ENCODE peak calls at places on chromosomes 16 and 17, in four cellular contexts. U, R, W and C are unnamed samples.

GRCh38 chr17:63626551-63627228 is 4.5 kb downstream of the MAP3K3 start:
- DNase-seq in U (peak; percentile 26), W (no peak), R (no peak), C (no peak)

GRCh38 chr17:81962499-81963441 is 1.8 kb upstream of the NOTUM start:
- DNase-seq in R (no peak), U (no peak), W (no peak), C (no peak)

GRCh38 chr17:70934834-70935233 is 765.5 kb downstream of the KCNJ2 start:
- DNase-seq in R (no peak), W (no peak), U (no peak), C (no peak)

GRCh38 chr16:52547001-52547833 is at the start of gene TOX3:
- DNase-seq in U (no peak), R (peak; percentile 52), W (no peak), C (no peak)

GRCh38 chr17:2241823-2242222 is 61.8 kb downstream of the SMG6 start:
- DNase-seq in R (no peak), U (peak; percentile 92), W (no peak), C (no peak)

GRCh38 chr16:27211026-27211425 is 7.7 kb downstream of the KDM8 start:
- DNase-seq in W (no peak), U (no peak), R (no peak), C (no peak)

GRCh38 chr17:21282231-21282630 is 2.3 kb upstream of the MAP2K3 start:
- DNase-seq in R (no peak), W (peak; percentile 78), U (peak; percentile 95), C (no peak)

GRCh38 chr16:85412911-85413520 is 200.1 kb upstream of the GSE1 start:
- DNase-seq in U (no peak), W (no peak), R (peak; percentile 46), C (no peak)

GRCh38 chr17:13650096-13650675 is 48.5 kb upstream of the HS3ST3A1 start:
- DNase-seq in U (peak; percentile 69), W (no peak), R (no peak), C (no peak)

GRCh38 chr17:67663445-67663844 is 54.3 kb upstream of the NOL11 start:
- DNase-seq in W (no peak), U (no peak), R (no peak), C (no peak)

GRCh38 chr17:29909604-29910003 is 20.4 kb downstream of the SSH2 start:
- DNase-seq in R (no peak), U (no peak), W (no peak), C (no peak)

GRCh38 chr17:43085489-43085888 is 39.7 kb downstream of the BRCA1 start:
- DNase-seq in R (no peak), W (no peak), U (peak; percentile 49), C (no peak)

GRCh38 chr17:43471801-43472200 is 12.0 kb upstream of the DHX8 start:
- DNase-seq in W (no peak), R (no peak), U (no peak), C (no peak)

GRCh38 chr17:82231562-82232321 is 2.9 kb downstream of the SLC16A3 start:
- DNase-seq in U (peak; percentile 87), W (peak; percentile 85), R (peak; percentile 90), C (no peak)

GRCh38 chr16:5903797-5904196 is 806.2 kb upstream of the EEF2KMT start:
- DNase-seq in R (no peak), U (no peak), W (no peak), C (no peak)

GRCh38 chr16:54946909-54947308 is 16.2 kb downstream of the IRX5 start:
- DNase-seq in U (no peak), R (no peak), W (no peak), C (no peak)

GRCh38 chr17:40810505-40810904 is 10.7 kb upstream of the KRT28 start:
- DNase-seq in U (no peak), R (no peak), W (no peak), C (no peak)

GRCh38 chr17:41439375-41439774 is 1.4 kb downstream of the KRT38 start:
- DNase-seq in W (no peak), U (peak; percentile 26), R (no peak), C (no peak)

GRCh38 chr17:48981927-48982539 is 13.6 kb upstream of the GIP start:
- DNase-seq in U (no peak), R (no peak), W (no peak), C (no peak)

GRCh38 chr16:12559714-12560113 is 244.0 kb downstream of the CPPED1 start:
- DNase-seq in W (no peak), U (no peak), R (no peak), C (no peak)

GRCh38 chr16:12557808-12558207 is 245.9 kb downstream of the CPPED1 start:
- DNase-seq in R (peak; percentile 4), U (no peak), W (no peak), C (no peak)

GRCh38 chr16:12553191-12553590 is 250.5 kb downstream of the CPPED1 start:
- DNase-seq in R (peak; percentile 20), W (no peak), U (no peak), C (no peak)

DNA sequence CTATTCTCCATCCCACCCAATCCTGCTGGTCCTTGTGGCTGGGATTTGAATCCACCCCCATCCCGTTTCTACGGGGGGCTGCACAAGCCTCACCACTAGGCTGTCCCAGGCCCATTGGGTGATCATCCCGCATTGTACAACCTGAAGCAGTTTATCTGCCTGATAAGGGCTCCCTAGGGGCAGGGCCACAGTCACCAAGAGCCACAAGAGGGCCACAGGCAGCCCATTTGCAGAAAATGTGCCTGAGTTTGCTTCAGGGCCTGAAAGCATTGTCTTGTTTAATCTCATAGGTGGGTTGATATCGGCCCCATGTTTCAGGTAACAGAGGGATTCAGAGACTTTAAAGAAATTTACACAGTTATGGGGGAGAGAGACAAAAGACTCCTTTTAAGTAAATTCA is 245.0 kb downstream of the CPPED1 start:
- DNase-seq in R (peak; percentile 10), U (no peak), W (no peak), C (no peak)
- TF ChIP-seq CTCF in R (no peak), U (no peak), W (no peak), C (no peak)

DNA sequence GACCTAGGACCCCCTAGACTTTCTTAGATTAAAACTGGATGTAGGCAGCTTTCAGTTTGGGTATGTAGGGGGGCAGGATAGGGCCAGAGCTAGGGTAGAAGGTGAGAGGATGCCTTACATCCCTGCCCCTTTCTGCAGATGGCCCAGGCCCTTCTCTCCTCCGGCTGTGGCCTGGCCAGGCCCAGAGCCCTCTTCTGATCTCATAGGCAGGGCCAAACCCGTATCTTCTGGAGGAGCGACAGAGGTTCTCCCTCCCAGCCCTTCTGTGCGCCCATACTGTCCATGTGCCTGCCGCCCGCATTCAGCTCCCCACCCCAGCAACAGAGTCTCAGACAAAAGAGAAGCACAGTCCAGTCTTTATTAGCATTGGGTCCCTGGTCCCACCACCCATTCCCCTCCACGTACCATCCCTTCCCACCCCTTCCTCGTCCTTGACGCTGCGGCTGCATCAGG is 2.0 kb upstream of the TSPOAP1 start:
- DNase-seq in R (peak; percentile 38), U (no peak), W (no peak), C (no peak)
- H3K4me3 ChIP-seq in R (peak overlapping the region; percentile 57), U (no peak overlapping the region), W (peak overlapping the region; percentile 42), C (peak overlapping the region; percentile 97)

GRCh38 chr17:9645858-9646555 is 690 bp downstream of the USP43 start:
- DNase-seq in R (peak; percentile 61), U (peak; percentile 18), W (no peak), C (no peak)
- TF ChIP-seq CTCF in R (no peak), U (no peak), W (no peak), C (no peak)

DNA sequence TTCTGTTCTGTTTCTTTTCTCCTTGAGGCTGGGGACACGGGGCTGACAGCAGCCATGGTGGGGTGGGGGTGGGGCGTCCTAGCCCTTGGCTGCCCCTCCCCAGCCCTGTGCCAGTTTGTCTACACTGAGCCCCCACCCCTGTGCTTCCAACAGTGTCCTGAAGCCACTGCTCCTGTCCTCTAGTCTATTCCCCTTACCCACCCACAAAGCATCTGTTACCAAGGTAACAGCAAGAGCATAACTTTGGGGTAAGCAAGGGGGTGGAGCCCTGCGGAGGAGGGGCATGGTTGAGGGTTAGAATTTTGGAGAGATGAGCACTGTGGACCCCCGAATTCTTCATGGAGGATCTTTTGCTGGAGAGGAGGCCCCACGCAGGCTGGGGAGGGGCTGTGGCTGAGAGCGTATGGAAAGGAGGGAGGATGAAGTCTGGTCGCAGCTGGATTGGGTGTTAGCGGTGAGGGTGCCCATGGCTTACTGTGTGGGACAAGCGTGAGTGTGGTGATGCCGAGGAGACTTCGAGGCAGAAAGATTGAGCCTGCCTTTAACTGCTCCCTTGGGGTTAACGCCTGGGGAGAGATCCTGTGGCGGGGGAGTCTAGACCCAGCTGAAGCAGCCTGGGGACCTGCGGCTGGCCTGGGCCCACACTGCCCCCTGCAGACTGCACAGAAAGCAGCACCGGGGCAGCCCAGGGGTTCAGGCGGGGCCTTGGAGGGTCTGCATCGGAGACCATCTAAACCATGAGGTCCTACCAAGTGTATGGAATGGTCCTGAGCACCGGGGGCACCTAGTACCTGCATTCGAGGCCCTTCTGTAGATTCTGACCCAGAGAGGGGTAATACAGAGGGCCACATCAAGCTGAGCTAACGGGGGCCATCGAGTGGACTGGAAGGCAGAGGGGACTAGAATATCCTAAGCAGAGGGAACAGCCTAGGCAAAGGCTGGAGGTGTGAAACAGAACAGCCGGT is 6.1 kb upstream of the STAC2 start:
- DNase-seq in W (no peak), R (peak; percentile 73), U (peak; percentile 54), C (no peak)
- H3K4me3 ChIP-seq in W (no peak overlapping the region), R (no peak overlapping the region), U (peak overlapping the region; percentile 4), C (no peak overlapping the region)